ENCODE peak calls at places on chromosome 16, in four cellular contexts. O is left ventricle myocardium inferior, N is lung, T is mesendoderm. W is an unnamed sample.

GRCh38 chr16:89574681-89575246 is 794 bp upstream of the CPNE7 start:
- DNase-seq in O (peak; percentile 32), N (no peak), T (peak; percentile 90), W (no peak)

GRCh38 chr16:49462356-49462988 is 88.9 kb downstream of the C16orf78 start:
- DNase-seq in O (no peak), N (no peak), T (no peak), W (no peak)

GRCh38 chr16:85243312-85243711 is 131.0 kb upstream of the CIBAR2 start:
- DNase-seq in O (no peak), N (no peak), T (no peak), W (no peak)

GRCh38 chr16:69772560-69773254 is 10.6 kb downstream of the WWP2 start:
- DNase-seq in O (no peak), N (no peak), T (peak; percentile 81), W (no peak)

GRCh38 chr16:19153876-19154275 is 14.2 kb upstream of the SYT17 start:
- DNase-seq in O (no peak), N (no peak), T (no peak), W (no peak)

GRCh38 chr16:87431926-87432325 is 39.8 kb downstream of the MAP1LC3B start:
- DNase-seq in O (no peak), N (no peak), T (no peak), W (no peak)

GRCh38 chr16:10992797-10993196 is 48.4 kb downstream of the CLEC16A start:
- DNase-seq in O (no peak), N (no peak), T (peak; percentile 70), W (no peak)

GRCh38 chr16:2816751-2817495 is at the start of gene PRSS21:
- DNase-seq in O (no peak), N (no peak), T (no peak), W (no peak)

GRCh38 chr16:68445458-68445857 is 2.9 kb downstream of the SMPD3 start:
- DNase-seq in O (no peak), N (peak; percentile 55), T (peak; percentile 87), W (no peak)

GRCh38 chr16:66619534-66620418 is 15.3 kb downstream of the CMTM3 start:
- DNase-seq in O (no peak), N (no peak), T (peak; percentile 66), W (no peak)

GRCh38 chr16:78990309-78990701 is 610.2 kb downstream of the MAF start:
- DNase-seq in O (no peak), N (no peak), T (no peak), W (no peak)

GRCh38 chr16:22661161-22661647 is 150.5 kb downstream of the NPIPB5 start:
- DNase-seq in O (no peak), N (no peak), T (no peak), W (no peak)

GRCh38 chr16:77450790-77451487 is 16.1 kb upstream of the ADAMTS18 start:
- DNase-seq in O (no peak), N (no peak), T (no peak), W (no peak)

GRCh38 chr16:49622421-49623402 is 233.2 kb downstream of the ZNF423 start:
- DNase-seq in O (no peak), N (no peak), T (no peak), W (no peak)

GRCh38 chr16:47977802-47978201 is 178.0 kb downstream of the ABCC12 start:
- DNase-seq in O (no peak), N (no peak), T (no peak), W (no peak)

GRCh38 chr16:88754912-88755744 is 29.9 kb downstream of the PIEZO1 start:
- DNase-seq in O (no peak), N (no peak), T (no peak), W (no peak)

GRCh38 chr16:88877564-88878289 is 11.3 kb upstream of the PABPN1L start:
- DNase-seq in O (no peak), N (no peak), T (no peak), W (no peak)

GRCh38 chr16:84329849-84330684 is 35.4 kb downstream of the WFDC1 start:
- DNase-seq in O (no peak), N (no peak), T (no peak), W (no peak)

GRCh38 chr16:8929086-8929748 is 34.5 kb downstream of the USP7 start:
- DNase-seq in O (no peak), N (no peak), T (no peak), W (no peak)

GRCh38 chr16:27722266-27722636 is 172.3 kb downstream of the KATNIP start:
- DNase-seq in O (no peak), N (no peak), T (no peak), W (no peak)

GRCh38 chr16:11316331-11317015 is 28.8 kb upstream of the RMI2 start:
- DNase-seq in O (no peak), N (no peak), T (peak; percentile 94), W (peak; percentile 47)

GRCh38 chr16:61150351-61150750 is 885.9 kb downstream of the CDH8 start:
- DNase-seq in O (no peak), N (no peak), T (no peak), W (no peak)

GRCh38 chr16:3038896-3039295 is 2.2 kb upstream of the BICDL2 start:
- DNase-seq in O (no peak), N (no peak), T (no peak), W (no peak)

GRCh38 chr16:72013389-72013788 is 4.8 kb downstream of the DHODH start:
- DNase-seq in O (peak; percentile 26), N (peak; percentile 58), T (no peak), W (peak; percentile 37)

GRCh38 chr16:68348645-68349445 is 38.0 kb downstream of the PRMT7 start:
- DNase-seq in O (no peak), N (no peak), T (no peak), W (no peak)

GRCh38 chr16:25501530-25502255 is 190.1 kb upstream of the HS3ST4 start:
- DNase-seq in O (no peak), N (no peak), T (peak; percentile 19), W (no peak)

GRCh38 chr16:2795714-2796143 is 2.5 kb upstream of the PRSS41 start:
- DNase-seq in O (no peak), N (no peak), T (no peak), W (no peak)

GRCh38 chr16:2500634-2500936 is 13.2 kb upstream of the ATP6V0C start:
- DNase-seq in O (no peak), N (no peak), T (no peak), W (no peak)

GRCh38 chr16:71626858-71627213 is 852 bp downstream of the MARVELD3 start:
- DNase-seq in O (no peak), N (peak; percentile 39), T (peak; percentile 53), W (no peak)

GRCh38 chr16:77898671-77899211 is 110.4 kb downstream of the VAT1L start:
- DNase-seq in O (no peak), N (no peak), T (no peak), W (no peak)

GRCh38 chr16:14186007-14186953 is 115.2 kb downstream of the MRTFB start:
- DNase-seq in O (peak; percentile 31), N (no peak), T (peak; percentile 68), W (no peak)

GRCh38 chr16:30351586-30352419 is 3.3 kb downstream of the CD2BP2 start:
- DNase-seq in O (peak; percentile 76), N (peak; percentile 86), T (no peak), W (peak; percentile 86)

GRCh38 chr16:23524886-23525285 is 14.6 kb upstream of the GGA2 start:
- DNase-seq in O (no peak), N (no peak), T (no peak), W (no peak)

W was measured in ovary.